ENCODE peak calls at places on chromosome 7, in ten cellular contexts. Y is T-helper 9 cell; P is fibroblast of gingiva; A is activated gamma-delta T cell treated with Interleukin-2 at 50 U/mL for 16 hours; N is activated T-cell treated with anti-CD3 and anti-CD28 coated beads, Interleukin-2, amount 50 U/mL, for 72 hours; I is LoVo; L is activated CD4-positive, alpha-beta T cell treated with anti-CD3 and anti-CD28 coated beads, Interleukin-2, amount 50 U/mL, for 4 hours; V is NCI-H446; K is EL; H is fibroblast of pulmonary artery. E is an unnamed sample.

GRCh38 chr7:150631084-150631824 is 931 bp downstream of the GIMAP6 start:
- DNase-seq in N (peak; percentile 39), Y (no peak), H (no peak), K (no peak), P (no peak), I (no peak), A (peak; percentile 63), L (peak; percentile 40), V (no peak), E (peak; percentile 41)

GRCh38 chr7:85719981-85720963 is 533.4 kb upstream of the SEMA3D start:
- DNase-seq in K (peak; percentile 53), I (peak; percentile 15), V (peak; percentile 84), A (no peak), Y (no peak), P (peak; percentile 74), N (no peak), L (no peak), H (peak; percentile 90), E (no peak)

GRCh38 chr7:107692501-107692900 is 31.9 kb downstream of the SLC26A4 start:
- DNase-seq in L (no peak), A (no peak), N (no peak), K (peak; percentile 9), Y (no peak), V (no peak), I (no peak), P (no peak), H (no peak), E (no peak)

GRCh38 chr7:122100021-122100420 is 44.0 kb downstream of the AASS start:
- DNase-seq in L (no peak), K (no peak), N (no peak), A (no peak), V (no peak), I (no peak), P (no peak), H (peak; percentile 6), Y (no peak), E (no peak)

GRCh38 chr7:70712942-70713341 is 419.0 kb upstream of the GALNT17 start:
- DNase-seq in H (no peak), Y (no peak), P (no peak), L (no peak), I (no peak), V (peak; percentile 16), N (no peak), K (no peak), A (no peak), E (no peak)

GRCh38 chr7:112411186-112411795 is 39.0 kb upstream of the IFRD1 start:
- DNase-seq in L (no peak), H (peak; percentile 74), V (peak; percentile 58), Y (no peak), P (peak; percentile 58), A (no peak), K (no peak), N (no peak), I (no peak), E (no peak)

GRCh38 chr7:37757563-37757962 is 74.0 kb downstream of the GPR141 start:
- DNase-seq in H (no peak), V (no peak), Y (no peak), N (no peak), K (no peak), I (no peak), P (no peak), L (no peak), A (no peak), E (no peak)

GRCh38 chr7:121486590-121486989 is 90.5 kb upstream of the FAM3C start:
- DNase-seq in I (no peak), K (no peak), Y (no peak), V (no peak), P (no peak), N (no peak), L (no peak), H (no peak), A (no peak), E (no peak)

GRCh38 chr7:17331891-17332501 is 33.5 kb downstream of the AHR start:
- DNase-seq in P (no peak), H (no peak), Y (no peak), A (no peak), N (no peak), I (no peak), L (no peak), K (no peak), V (no peak), E (no peak)